ENCODE peak calls at places on chromosomes 6 and 20, in seven cellular contexts. W is tibial nerve, H is NCI-H1694 treated with DMSO at 0.1 percent for 48 hours, T is vagina, J is AG04450, D is amniotic stem cell, L is EH. R is an unnamed sample.

GRCh38 chr20:63567382-63568169 is 6.5 kb downstream of the HELZ2 start:
- DNase-seq in J (no peak), W (no peak), T (no peak), H (no peak), D (no peak), L (no peak), R (no peak)

GRCh38 chr20:26208296-26209091 is 511.8 kb upstream of the ZNF337 start:
- DNase-seq in J (no peak), W (no peak), L (no peak), H (no peak), D (no peak), T (no peak), R (no peak)

GRCh38 chr6:161152904-161153662 is 120.8 kb downstream of the AGPAT4 start:
- DNase-seq in D (no peak), L (peak), T (no peak), J (no peak), W (no peak), H (no peak), R (no peak)

GRCh38 chr20:62294516-62294915 is 8.3 kb upstream of the ADRM1 start:
- DNase-seq in T (no peak), W (no peak), J (no peak), H (no peak), L (no peak), D (no peak), R (no peak)

GRCh38 chr6:31712296-31712695 is 2.9 kb upstream of the LY6G6D start:
- DNase-seq in T (no peak), W (no peak), H (no peak), D (no peak), L (peak), J (no peak), R (no peak)

GRCh38 chr20:63283397-63284082 is 9.4 kb upstream of the COL20A1 start:
- DNase-seq in D (no peak), H (no peak), L (no peak), J (no peak), T (no peak), W (no peak), R (no peak)

GRCh38 chr20:21301940-21302644 is 1.0 kb upstream of the XRN2 start:
- DNase-seq in D (no peak), W (no peak), T (no peak), H (no peak), J (no peak), L (no peak), R (no peak)

GRCh38 chr6:124676033-124676432 is 286.2 kb upstream of the RNF217 start:
- DNase-seq in H (no peak), L (peak), T (no peak), W (no peak), J (no peak), D (no peak), R (no peak)

GRCh38 chr20:58665606-58666005 is 14.5 kb downstream of the STX16 start:
- DNase-seq in L (no peak), T (no peak), J (no peak), H (no peak), D (no peak), W (no peak), R (no peak)

GRCh38 chr6:99241905-99242534 is 107.5 kb downstream of the FAXC start:
- DNase-seq in J (peak), W (no peak), D (no peak), L (peak), T (no peak), H (no peak), R (peak)

GRCh38 chr20:8940311-8940710 is 128.6 kb upstream of the PLCB4 start:
- DNase-seq in W (no peak), D (no peak), L (no peak), J (no peak), H (no peak), T (no peak), R (no peak)

GRCh38 chr6:158358450-158359077 is 46.3 kb downstream of the TULP4 start:
- DNase-seq in H (no peak), J (no peak), D (no peak), W (no peak), L (no peak), T (no peak), R (no peak)

GRCh38 chr20:9218412-9219001 is 149.6 kb downstream of the PLCB4 start:
- DNase-seq in J (no peak), W (no peak), D (no peak), L (peak), H (no peak), T (no peak), R (no peak)